ENCODE peak calls at places on chromosomes 4 and X, in five cellular contexts. K is H1, I is GM12878, A is K562, D is HepG2. Z is an unnamed sample.

GRCh38 chr4:72451349-72451748 is 117.7 kb downstream of the ADAMTS3 start:
- DNase-seq in A (no peak), I (no peak), D (no peak), K (no peak), Z (no peak)

GRCh38 chrX:71103110-71103983 is 3.2 kb downstream of the CXorf65 start:
- DNase-seq in K (peak; percentile 43), D (no peak), A (peak; percentile 93), I (no peak), Z (peak; percentile 80)

GRCh38 chrX:132957211-132958085 is 981 bp downstream of the HS6ST2 start:
- DNase-seq in I (no peak), D (no peak), K (no peak), A (no peak), Z (peak; percentile 56)

GRCh38 chrX:106874075-106874474 is 29.1 kb downstream of the RIPPLY1 start:
- DNase-seq in I (no peak), K (no peak), A (peak; percentile 24), D (peak; percentile 4), Z (peak; percentile 38)

GRCh38 chr4:10529891-10530786 is 72.9 kb upstream of the ZNF518B start:
- DNase-seq in A (no peak), K (no peak), D (no peak), I (no peak), Z (no peak)

GRCh38 chrX:74280759-74281158 is 23.2 kb upstream of the ZCCHC13 start:
- DNase-seq in D (no peak), I (no peak), K (no peak), A (no peak), Z (peak; percentile 4)

GRCh38 chrX:12709047-12709446 is 82.2 kb upstream of the PRPS2 start:
- DNase-seq in K (no peak), D (no peak), I (no peak), A (no peak), Z (no peak)

GRCh38 chrX:141989802-141990201 is 86.1 kb downstream of the MAGEC1 start:
- DNase-seq in K (no peak), I (no peak), A (no peak), D (no peak), Z (no peak)

GRCh38 chrX:19751068-19751467 is 136.3 kb downstream of the SH3KBP1 start:
- DNase-seq in K (no peak), D (no peak), A (no peak), I (no peak), Z (peak; percentile 20)

GRCh38 chr4:75769044-75769443 is 44.7 kb downstream of the USO1 start:
- DNase-seq in I (no peak), D (no peak), K (no peak), A (no peak), Z (no peak)

GRCh38 chrX:122188751-122189150 is 995.3 kb upstream of the GRIA3 start:
- DNase-seq in A (no peak), K (no peak), D (no peak), I (no peak), Z (no peak)

GRCh38 chr4:18192901-18193300 is 171.3 kb upstream of the LCORL start:
- DNase-seq in K (no peak), D (no peak), I (no peak), A (no peak), Z (no peak)

GRCh38 chr4:182250446-182250845 is 7.2 kb downstream of the TENM3 start:
- DNase-seq in A (no peak), K (no peak), I (no peak), D (no peak), Z (no peak)

GRCh38 chr4:78059524-78059889 is 2.4 kb downstream of the FRAS1 start:
- DNase-seq in I (no peak), D (peak; percentile 87), A (peak; percentile 72), K (peak; percentile 67), Z (peak; percentile 97)

GRCh38 chr4:151744614-151745013 is 16.2 kb downstream of the GATB start:
- DNase-seq in A (peak; percentile 84), I (peak; percentile 44), D (peak; percentile 66), K (no peak), Z (peak; percentile 18)

GRCh38 chr4:75698162-75698962 is 25.2 kb upstream of the G3BP2 start:
- DNase-seq in D (no peak), I (peak; percentile 66), A (peak; percentile 44), K (no peak), Z (peak; percentile 60)

GRCh38 chr4:133618963-133619362 is 469.9 kb downstream of the PCDH10 start:
- DNase-seq in K (no peak), D (no peak), A (peak; percentile 40), I (no peak), Z (no peak)

GRCh38 chr4:185005209-185005819 is 13.0 kb upstream of the HELT start:
- DNase-seq in A (peak; percentile 88), D (peak; percentile 52), K (no peak), I (peak; percentile 8), Z (peak; percentile 94)

GRCh38 chrX:103716967-103717366 is 6.3 kb downstream of the TMEM31 start:
- DNase-seq in K (no peak), I (no peak), D (no peak), A (no peak), Z (no peak)

GRCh38 chr4:184016742-184017668 is 111.9 kb downstream of the STOX2 start:
- DNase-seq in I (no peak), A (no peak), D (no peak), K (no peak), Z (no peak)

GRCh38 chr4:183328832-183329231 is 6.6 kb upstream of the CLDN24 start:
- DNase-seq in I (no peak), K (no peak), A (no peak), D (peak; percentile 65), Z (no peak)

GRCh38 chr4:86957214-86957613 is 22.4 kb downstream of the AFF1 start:
- DNase-seq in A (no peak), K (no peak), D (no peak), I (peak; percentile 55), Z (no peak)

GRCh38 chrX:56233682-56234081 is 1.5 kb downstream of the KLF8 start:
- DNase-seq in K (peak; percentile 38), D (no peak), A (peak; percentile 2), I (peak; percentile 60), Z (peak; percentile 74)

GRCh38 chrX:132219343-132219768 is at the start of gene RAP2C:
- DNase-seq in A (peak; percentile 88), D (peak; percentile 77), K (peak; percentile 9), I (no peak), Z (peak; percentile 75)

GRCh38 chrX:136031626-136032025 is 46.4 kb downstream of the SLC9A6 start:
- DNase-seq in K (no peak), I (no peak), A (no peak), D (no peak), Z (no peak)

GRCh38 chrX:136034622-136035021 is 49.4 kb downstream of the SLC9A6 start:
- DNase-seq in I (no peak), K (no peak), D (no peak), A (no peak), Z (no peak)

GRCh38 chrX:136028383-136028984 is 43.2 kb downstream of the SLC9A6 start:
- DNase-seq in A (peak; percentile 46), I (no peak), K (no peak), D (peak; percentile 23), Z (peak; percentile 47)

GRCh38 chrX:136032370-136032769 is 47.1 kb downstream of the SLC9A6 start:
- DNase-seq in D (no peak), K (no peak), A (no peak), I (no peak), Z (no peak)

GRCh38 chrX:136030357-136031225 is 45.4 kb downstream of the SLC9A6 start:
- DNase-seq in I (no peak), K (no peak), D (no peak), A (no peak), Z (no peak)
- TF ChIP-seq CREB1 in I (no peak), K (no peak), D (no peak), A (no peak), Z (no peak)

DNA sequence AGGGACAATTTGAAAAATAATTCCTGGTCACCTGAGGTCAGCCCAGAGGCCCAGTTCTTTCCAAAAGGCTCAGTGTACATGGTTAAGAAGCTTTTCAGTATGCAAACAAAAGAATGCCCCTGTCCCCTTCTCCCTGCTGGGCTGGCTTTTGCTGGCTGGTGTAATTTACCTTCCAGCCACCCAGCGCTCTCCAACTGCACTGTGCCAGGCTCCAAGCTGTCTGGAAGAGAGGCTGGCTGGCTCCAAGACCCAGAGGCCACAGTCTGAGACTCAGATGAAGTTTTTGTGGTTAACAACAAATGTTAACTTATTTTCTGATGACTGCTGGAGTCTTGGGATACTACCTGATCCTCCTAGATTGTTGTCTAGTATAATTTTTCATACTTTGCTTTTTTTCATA is 11.9 kb upstream of the KIT start:
- DNase-seq in K (no peak), A (no peak), D (no peak), I (no peak), Z (no peak)
- TF ChIP-seq POLR2AphosphoS5 in K (no peak), A (no peak), D (no peak), I (no peak), Z (no peak)

GRCh38 chr4:71147261-71147660 is 153.8 kb downstream of the DCK start:
- DNase-seq in K (no peak), D (no peak), I (no peak), A (no peak), Z (no peak)

GRCh38 chr4:71151054-71151453 is 157.6 kb downstream of the DCK start:
- DNase-seq in K (no peak), I (no peak), A (no peak), D (no peak), Z (no peak)

GRCh38 chr4:71148545-71148944 is 155.1 kb downstream of the DCK start:
- DNase-seq in I (no peak), A (no peak), K (no peak), D (no peak), Z (no peak)
- TF ChIP-seq CREB1 in I (no peak), A (no peak), K (no peak), D (no peak), Z (no peak)

GRCh38 chrX:40173662-40174593 is 76.2 kb upstream of the BCOR start:
- DNase-seq in K (no peak), D (peak; percentile 76), A (peak; percentile 55), I (no peak), Z (peak; percentile 55)

GRCh38 chrX:40170830-40171512 is 73.2 kb upstream of the BCOR start:
- DNase-seq in I (no peak), A (peak; percentile 54), D (no peak), K (no peak), Z (peak; percentile 17)

GRCh38 chrX:40171513-40172168 is 73.9 kb upstream of the BCOR start:
- DNase-seq in K (no peak), D (no peak), A (peak; percentile 45), I (no peak), Z (no peak)

GRCh38 chrX:40172980-40173661 is 75.4 kb upstream of the BCOR start:
- DNase-seq in A (no peak), I (no peak), K (no peak), D (peak; percentile 77), Z (no peak)

DNA sequence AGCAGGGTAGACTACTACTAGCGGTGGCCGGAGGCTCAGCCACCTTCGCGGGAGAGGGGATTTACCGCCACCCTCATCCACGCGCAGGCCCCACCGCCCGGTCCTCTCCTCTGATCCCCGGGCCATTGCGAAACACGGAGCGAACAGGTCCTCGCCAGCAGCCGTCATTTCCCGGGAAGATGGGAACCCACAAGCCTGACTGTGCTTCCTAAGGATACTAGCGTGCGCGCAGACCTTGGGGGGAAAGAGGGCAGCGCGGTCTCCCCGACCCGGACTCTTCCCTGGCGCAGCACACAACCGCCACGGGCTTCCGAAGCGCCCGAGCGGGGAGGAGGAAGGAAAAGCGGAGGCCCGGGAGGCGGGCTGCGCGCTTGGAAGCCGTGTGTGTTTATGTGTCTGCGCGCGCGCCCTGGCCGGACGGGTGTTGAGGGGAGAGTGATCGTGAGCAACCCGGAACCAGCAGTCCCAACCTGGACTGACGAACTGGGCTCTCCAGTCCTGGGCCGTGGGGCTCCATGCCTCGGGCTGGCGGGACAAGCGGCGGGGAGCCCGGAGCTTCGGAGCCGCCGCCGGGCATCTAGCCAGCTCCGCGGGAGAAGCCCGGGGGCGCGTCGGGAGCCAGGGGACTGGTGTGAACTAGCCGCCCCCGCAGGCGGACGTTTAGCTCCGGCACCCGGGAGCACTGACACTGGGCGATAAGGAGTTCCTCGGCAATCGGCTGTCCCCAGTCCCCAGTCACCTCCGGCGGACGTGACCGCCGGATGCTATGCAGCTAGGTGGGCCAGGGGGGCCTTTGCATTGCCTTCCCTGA is 74.6 kb upstream of the BCOR start:
- DNase-seq in D (no peak), A (peak; percentile 94), K (no peak), I (no peak), Z (peak; percentile 38)
- TF ChIP-seq POLR2AphosphoS5 in D (no peak), A (peak; percentile 80), K (no peak), I (no peak), Z (peak; percentile 2)